ENCODE peak calls at places on chromosome 12, in ten cellular contexts. A, B, D, F, E, K, Q, V, G and J are unnamed samples.

GRCh38 chr12:21992823-21993222 is 51.6 kb upstream of the ABCC9 start:
- DNase-seq in A (no peak), B (no peak), D (peak), F (no peak), E (peak), K (no peak), Q (no peak), V (no peak), G (no peak), J (no peak)

GRCh38 chr12:58249610-58250009 is 308.2 kb downstream of the ATP23 start:
- DNase-seq in A (no peak), B (no peak), D (no peak), F (no peak), E (no peak), K (no peak), Q (no peak), V (no peak), G (no peak), J (no peak)

GRCh38 chr12:13039557-13039956 is 4.6 kb upstream of the FAM234B start:
- DNase-seq in A (no peak), B (no peak), D (no peak), F (no peak), E (no peak), K (no peak), Q (no peak), V (no peak), G (no peak), J (no peak)

GRCh38 chr12:78204926-78205325 is 374.2 kb downstream of the NAV3 start:
- DNase-seq in A (no peak), B (no peak), D (no peak), F (no peak), E (no peak), K (no peak), Q (no peak), V (no peak), G (no peak), J (no peak)

GRCh38 chr12:47561746-47562145 is 144.1 kb downstream of the RPAP3 start:
- DNase-seq in A (no peak), B (peak), D (no peak), F (no peak), E (no peak), K (no peak), Q (no peak), V (no peak), G (peak), J (no peak)

GRCh38 chr12:93908846-93909592 is 231.8 kb downstream of the CRADD start:
- DNase-seq in A (no peak), B (peak), D (no peak), F (peak), E (no peak), K (no peak), Q (no peak), V (no peak), G (peak), J (no peak)

GRCh38 chr12:126083931-126084330 is 1018.7 kb downstream of the AACS start:
- DNase-seq in A (no peak), B (no peak), D (no peak), F (no peak), E (no peak), K (no peak), Q (no peak), V (no peak), G (no peak), J (no peak)

GRCh38 chr12:124264879-124265278 is 30.0 kb upstream of the RFLNA start:
- DNase-seq in A (no peak), B (no peak), D (no peak), F (no peak), E (no peak), K (no peak), Q (no peak), V (no peak), G (no peak), J (no peak)

GRCh38 chr12:5377997-5378596 is 53.8 kb upstream of the NTF3 start:
- DNase-seq in A (no peak), B (peak), D (no peak), F (no peak), E (no peak), K (no peak), Q (no peak), V (no peak), G (peak), J (no peak)

GRCh38 chr12:15910864-15911696 is at the start of gene DERA:
- DNase-seq in A (peak), B (peak), D (peak), F (peak), E (peak), K (peak), Q (peak), V (peak), G (peak), J (no peak)

GRCh38 chr12:11771895-11772502 is 122.5 kb downstream of the ETV6 start:
- DNase-seq in A (no peak), B (peak), D (no peak), F (no peak), E (no peak), K (no peak), Q (no peak), V (no peak), G (peak), J (no peak)

GRCh38 chr12:124851344-124851743 is 12.3 kb downstream of the SCARB1 start:
- DNase-seq in A (no peak), B (no peak), D (no peak), F (no peak), E (no peak), K (peak), Q (no peak), V (no peak), G (no peak), J (no peak)

GRCh38 chr12:59056931-59057330 is 136.6 kb upstream of the LRIG3 start:
- DNase-seq in A (no peak), B (no peak), D (no peak), F (no peak), E (no peak), K (no peak), Q (no peak), V (no peak), G (no peak), J (no peak)

GRCh38 chr12:81332054-81332453 is 254.2 kb downstream of the ACSS3 start:
- DNase-seq in A (no peak), B (no peak), D (no peak), F (no peak), E (no peak), K (no peak), Q (no peak), V (no peak), G (no peak), J (no peak)

GRCh38 chr12:105219261-105220018 is 16.5 kb downstream of the APPL2 start:
- DNase-seq in A (no peak), B (no peak), D (no peak), F (no peak), E (no peak), K (no peak), Q (no peak), V (no peak), G (no peak), J (no peak)

GRCh38 chr12:131174901-131175300 is 221.2 kb downstream of the ADGRD1 start:
- DNase-seq in A (no peak), B (no peak), D (no peak), F (no peak), E (no peak), K (no peak), Q (no peak), V (no peak), G (no peak), J (no peak)

GRCh38 chr12:10163084-10163483 is 8.8 kb downstream of the OLR1 start:
- DNase-seq in A (no peak), B (no peak), D (no peak), F (no peak), E (no peak), K (no peak), Q (no peak), V (no peak), G (no peak), J (no peak)

DNA sequence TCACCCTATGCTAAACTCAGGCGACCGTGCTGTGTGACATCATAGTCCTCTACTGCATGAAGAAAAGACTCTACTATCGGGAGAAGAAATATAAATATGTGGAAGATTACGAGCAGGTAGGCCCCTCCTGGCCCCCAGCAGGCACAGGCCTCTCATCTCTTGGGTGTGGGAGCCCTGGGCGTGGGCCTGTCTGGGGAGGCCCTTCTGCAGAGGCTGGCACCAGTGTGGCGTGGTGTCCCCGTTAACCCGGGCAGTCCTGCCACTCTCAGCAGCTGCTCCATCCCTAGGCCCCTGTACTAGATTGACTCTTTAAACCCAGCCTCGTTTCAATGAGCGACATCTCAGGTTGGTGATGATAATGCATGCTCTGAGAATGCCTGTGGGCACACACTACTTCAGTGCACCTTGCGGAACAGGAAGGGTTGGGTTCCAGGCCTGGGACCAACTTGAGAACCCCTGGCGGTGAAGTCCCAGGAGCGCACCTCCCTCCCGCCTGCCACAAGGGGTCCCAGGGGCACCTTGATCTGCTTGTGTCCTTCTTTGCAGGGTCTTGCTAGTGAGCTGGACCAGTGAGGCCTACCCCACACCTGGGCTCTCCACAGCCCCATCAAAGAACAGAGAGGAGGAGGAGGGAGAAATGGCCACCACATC is 23.2 kb downstream of the P2RX4 start:
- DNase-seq in A (no peak), B (no peak), D (no peak), F (no peak), E (no peak), K (no peak), Q (no peak), V (no peak), G (no peak), J (no peak)
- TF ChIP-seq CTCF in A (no peak), B (peak), D (no peak), F (no peak), E (no peak), K (no peak), Q (no peak), V (no peak), G (peak), J (no peak)

DNA sequence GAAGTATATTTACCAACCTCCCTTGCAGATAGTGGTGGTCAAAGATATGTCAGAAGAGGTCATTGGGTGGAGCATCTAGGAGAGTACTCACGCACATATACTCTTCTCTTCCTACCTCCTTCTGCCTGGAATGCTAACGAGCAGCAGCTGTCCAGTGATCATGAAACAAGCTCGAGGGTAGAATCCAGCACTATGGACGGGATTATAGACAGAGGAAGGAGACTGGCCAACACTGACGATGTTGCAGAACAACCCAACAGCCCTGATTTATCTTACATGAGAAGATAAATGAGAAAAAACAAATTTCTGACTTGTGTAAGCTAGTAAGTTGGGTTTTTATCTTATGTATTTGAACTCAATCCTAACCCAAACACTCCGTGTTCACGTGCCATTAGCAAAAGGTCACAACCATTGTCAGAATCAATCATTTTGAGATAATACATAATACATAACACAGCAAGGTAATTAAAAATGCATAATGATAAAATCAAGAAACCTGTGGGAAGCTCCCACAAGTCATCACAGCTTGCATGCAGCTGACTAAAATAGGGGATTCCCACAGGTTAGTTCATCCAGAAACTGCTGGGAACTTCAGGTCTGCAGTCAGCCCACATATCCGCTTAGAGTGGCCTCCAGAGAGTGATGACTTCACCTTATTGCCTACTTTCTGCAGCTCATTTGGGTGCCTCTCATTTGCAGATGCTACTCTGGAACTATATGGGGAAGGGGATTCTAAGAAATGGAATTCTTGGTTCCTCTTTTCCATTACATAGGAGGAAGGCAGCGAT is 36.3 kb upstream of the STK38L start:
- DNase-seq in A (no peak), B (no peak), D (no peak), F (no peak), E (no peak), K (no peak), Q (no peak), V (no peak), G (peak), J (no peak)
- H3K27ac ChIP-seq in A (no peak), B (no peak), D (no peak), F (no peak), E (no peak), K (no peak), Q (no peak), V (no peak), G (peak), J (no peak)

GRCh38 chr12:51821423-51822260 is 26.9 kb downstream of the FIGNL2 start:
- DNase-seq in A (peak), B (no peak), D (no peak), F (peak), E (no peak), K (no peak), Q (no peak), V (no peak), G (no peak), J (no peak)

GRCh38 chr12:51819851-51820720 is 28.4 kb downstream of the FIGNL2 start:
- DNase-seq in A (no peak), B (no peak), D (no peak), F (peak), E (no peak), K (no peak), Q (peak), V (peak), G (no peak), J (no peak)

GRCh38 chr12:51822956-51823355 is 25.6 kb downstream of the FIGNL2 start:
- DNase-seq in A (no peak), B (no peak), D (no peak), F (no peak), E (no peak), K (no peak), Q (no peak), V (no peak), G (no peak), J (no peak)

GRCh38 chr12:51822261-51822616 is 26.3 kb downstream of the FIGNL2 start:
- DNase-seq in A (no peak), B (no peak), D (no peak), F (no peak), E (no peak), K (no peak), Q (no peak), V (no peak), G (no peak), J (no peak)

GRCh38 chr12:51820721-51821422 is 27.6 kb downstream of the FIGNL2 start:
- DNase-seq in A (peak), B (peak), D (peak), F (peak), E (no peak), K (no peak), Q (peak), V (peak), G (no peak), J (no peak)
- TF ChIP-seq CTCF in A (peak), B (peak), D (peak), F (no peak), E (no peak), K (no peak), Q (no peak), V (peak), G (peak), J (no peak)

GRCh38 chr12:109156586-109156985 is 40.2 kb downstream of the ACACB start:
- DNase-seq in A (no peak), B (no peak), D (no peak), F (no peak), E (peak), K (no peak), Q (no peak), V (no peak), G (no peak), J (no peak)

GRCh38 chr12:109156036-109156435 is 39.6 kb downstream of the ACACB start:
- DNase-seq in A (no peak), B (no peak), D (no peak), F (no peak), E (peak), K (no peak), Q (no peak), V (no peak), G (no peak), J (no peak)

GRCh38 chr12:109153711-109154434 is 37.5 kb downstream of the ACACB start:
- DNase-seq in A (no peak), B (no peak), D (peak), F (no peak), E (peak), K (peak), Q (no peak), V (no peak), G (peak), J (no peak)

GRCh38 chr12:109157986-109158385 is 41.6 kb downstream of the ACACB start:
- DNase-seq in A (no peak), B (no peak), D (no peak), F (no peak), E (peak), K (no peak), Q (no peak), V (no peak), G (no peak), J (no peak)

DNA sequence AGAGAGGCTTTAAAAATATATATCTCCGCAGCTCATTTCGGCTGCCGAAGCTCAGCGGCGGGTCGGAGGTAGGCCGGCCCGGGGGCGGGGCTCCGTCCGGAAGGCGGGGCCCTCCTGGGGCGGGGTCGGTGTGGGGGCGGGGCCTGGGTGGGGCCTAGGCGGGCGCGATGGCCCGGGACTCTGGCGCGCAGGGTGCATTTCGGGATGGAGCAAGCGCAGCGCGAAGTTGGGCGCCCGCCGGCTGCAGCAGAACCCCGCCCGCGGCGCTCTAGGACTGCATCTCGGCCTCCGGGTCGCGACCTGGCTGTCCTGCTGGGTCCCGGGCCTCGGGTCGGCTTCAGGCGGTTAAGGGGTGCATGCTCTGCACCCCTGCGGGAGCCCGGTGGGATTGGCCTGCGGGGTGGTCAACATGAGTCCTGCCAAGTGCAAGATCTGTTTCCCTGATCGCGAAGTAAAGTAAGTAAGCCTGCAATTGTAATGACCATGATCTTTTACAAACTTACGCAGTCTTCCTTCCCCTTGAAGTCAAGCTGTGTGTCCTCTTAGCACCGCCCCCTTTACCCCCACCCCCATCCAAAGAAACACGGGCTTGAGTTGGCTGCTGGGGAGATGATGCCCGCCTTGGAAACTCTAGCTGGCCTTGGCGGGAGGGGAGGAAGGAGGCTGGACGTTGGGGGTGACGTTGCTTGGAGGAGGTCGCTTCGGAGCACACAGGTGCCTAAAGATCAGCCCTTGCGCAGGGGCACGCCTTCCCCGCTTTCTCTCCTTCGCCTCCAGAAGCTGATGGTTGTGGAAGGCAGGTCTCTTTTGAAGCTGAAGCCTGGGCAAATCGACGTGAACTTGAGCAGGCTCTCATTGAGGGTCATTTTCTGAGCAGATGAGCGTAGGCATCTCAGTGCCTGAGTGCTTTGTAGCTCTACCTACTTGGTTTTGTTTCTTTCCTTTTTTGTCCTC is 38.4 kb downstream of the ACACB start:
- DNase-seq in A (peak), B (peak), D (peak), F (peak), E (peak), K (peak), Q (peak), V (peak), G (peak), J (peak)
- H3K27ac ChIP-seq in A (peak), B (peak), D (peak), F (peak), E (peak), K (peak), Q (peak), V (peak), G (no peak), J (peak)

DNA sequence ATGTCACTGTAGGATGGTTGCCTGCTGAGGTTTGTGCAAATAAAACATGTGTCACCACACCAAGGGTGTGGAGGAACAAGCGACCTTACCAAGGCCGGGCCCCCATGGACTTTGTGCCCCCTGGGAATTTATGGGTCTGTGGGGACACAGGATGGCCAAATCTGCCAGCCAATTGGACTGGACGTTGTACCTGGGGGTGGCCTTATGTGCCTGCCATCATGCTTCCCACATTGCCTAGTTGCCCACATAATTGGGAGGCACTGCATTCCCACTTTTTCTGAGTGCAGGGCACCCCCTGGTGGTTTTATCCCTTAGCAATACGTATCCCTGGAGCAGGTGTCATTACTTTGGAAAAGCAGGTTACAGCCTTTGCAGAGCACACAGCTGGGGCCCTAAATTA is 92.6 kb upstream of the TMPO start:
- DNase-seq in A (no peak), B (peak), D (no peak), F (no peak), E (no peak), K (peak), Q (no peak), V (no peak), G (no peak), J (no peak)
- TF ChIP-seq CTCF in A (no peak), B (peak), D (no peak), F (no peak), E (peak), K (peak), Q (peak), V (no peak), G (peak), J (peak)

GRCh38 chr12:75660805-75661404 is 149.5 kb upstream of the KRR1 start:
- DNase-seq in A (no peak), B (peak), D (no peak), F (no peak), E (no peak), K (no peak), Q (no peak), V (no peak), G (peak), J (no peak)
- H3K27ac ChIP-seq in A (no peak), B (peak), D (no peak), F (no peak), E (peak), K (no peak), Q (no peak), V (no peak), G (peak), J (peak)

GRCh38 chr12:119642986-119643385 is 24.9 kb upstream of the PRKAB1 start:
- DNase-seq in A (no peak), B (no peak), D (no peak), F (no peak), E (no peak), K (no peak), Q (no peak), V (no peak), G (no peak), J (no peak)
- TF ChIP-seq CTCF in A (no peak), B (peak), D (no peak), F (peak), E (no peak), K (peak), Q (no peak), V (no peak), G (no peak), J (no peak)